ENCODE peak calls at places on chromosomes 4 and X, in nine cellular contexts. V is GM13976, X is kidney epithelial cell, E is breast epithelium, S is BJ, M is A549, J is gastrocnemius medialis, W is lung, C is WTC11. T is an unnamed sample.

GRCh38 chr4:77695769-77696168 is 90.1 kb downstream of the CXCL13 start:
- DNase-seq in V (no peak), X (peak; percentile 94), E (no peak), S (peak; percentile 73), M (peak; percentile 50), J (no peak), W (no peak), C (no peak), T (peak; percentile 38)

GRCh38 chrX:110966839-110967238 is 129.2 kb upstream of the PAK3 start:
- DNase-seq in V (no peak), X (no peak), E (no peak), S (no peak), M (no peak), J (no peak), W (no peak), C (no peak), T (no peak)

GRCh38 chrX:39813631-39814246 is 284.0 kb downstream of the BCOR start:
- DNase-seq in V (no peak), X (no peak), E (peak; percentile 87), S (no peak), M (no peak), J (peak; percentile 81), W (no peak), C (no peak), T (peak; percentile 30)

GRCh38 chr4:40613456-40613855 is 16.2 kb downstream of the RBM47 start:
- DNase-seq in V (no peak), X (no peak), E (no peak), S (no peak), M (no peak), J (no peak), W (no peak), C (no peak), T (no peak)

GRCh38 chr4:184306949-184307348 is 89.3 kb upstream of the ENPP6 start:
- DNase-seq in V (no peak), X (no peak), E (no peak), S (no peak), M (no peak), J (no peak), W (no peak), C (no peak), T (no peak)

GRCh38 chr4:163107754-163108153 is 58.9 kb downstream of the NAF1 start:
- DNase-seq in V (peak; percentile 20), X (no peak), E (no peak), S (no peak), M (no peak), J (no peak), W (no peak), C (no peak), T (no peak)

GRCh38 chr4:82899339-82899738 is 1.2 kb upstream of the THAP9 start:
- DNase-seq in V (no peak), X (no peak), E (no peak), S (no peak), M (no peak), J (no peak), W (no peak), C (no peak), T (no peak)

GRCh38 chr4:74874785-74875367 is 58.0 kb upstream of the PARM1 start:
- DNase-seq in V (peak; percentile 32), X (peak; percentile 56), E (no peak), S (peak; percentile 4), M (peak; percentile 15), J (no peak), W (peak; percentile 35), C (peak; percentile 13), T (peak; percentile 49)

GRCh38 chrX:17923546-17923945 is 62.4 kb upstream of the RAI2 start:
- DNase-seq in V (no peak), X (no peak), E (no peak), S (no peak), M (no peak), J (no peak), W (no peak), C (no peak), T (no peak)

GRCh38 chrX:68498044-68498507 is 775 bp upstream of the YIPF6 start:
- DNase-seq in V (peak; percentile 29), X (no peak), E (no peak), S (no peak), M (peak; percentile 25), J (no peak), W (no peak), C (no peak), T (no peak)

GRCh38 chrX:106404512-106404911 is 207.3 kb upstream of the RADX start:
- DNase-seq in V (no peak), X (no peak), E (no peak), S (no peak), M (no peak), J (no peak), W (no peak), C (peak; percentile 9), T (no peak)
- TF ChIP-seq CTCF in V (no peak), X (peak; percentile 23), E (no peak), S (no peak), M (no peak), J (no peak), W (no peak), C (no peak), T (no peak)

GRCh38 chrX:80876877-80877276 is 67.2 kb upstream of the BRWD3 start:
- DNase-seq in V (peak; percentile 29), X (peak; percentile 1), E (no peak), S (no peak), M (peak; percentile 5), J (no peak), W (no peak), C (no peak), T (no peak)
- TF ChIP-seq CTCF in V (no peak), X (no peak), E (peak; percentile 24), S (peak; percentile 31), M (peak; percentile 50), J (peak; percentile 27), W (no peak), C (no peak), T (peak; percentile 40)

DNA sequence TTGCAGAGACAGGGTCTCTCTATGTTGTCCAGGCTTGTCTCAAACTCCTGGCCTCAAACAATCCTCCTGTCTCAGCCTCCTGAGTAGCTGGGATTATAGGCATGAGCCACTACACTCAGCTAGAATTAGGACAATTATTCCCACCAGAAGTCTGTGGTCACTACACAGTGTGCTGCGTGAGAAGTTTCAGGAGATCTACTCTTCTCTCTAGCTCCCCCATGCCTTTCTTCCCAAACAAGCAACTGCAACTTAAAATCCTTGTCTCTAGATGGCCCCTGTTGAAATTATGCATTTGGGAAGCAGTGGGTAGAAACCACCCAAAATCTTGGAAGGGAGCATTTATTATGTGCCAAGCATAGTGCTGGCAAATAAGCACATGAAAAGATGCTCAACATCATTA is 21.1 kb upstream of the MAP7D3 start:
- DNase-seq in V (no peak), X (no peak), E (no peak), S (no peak), M (no peak), J (no peak), W (no peak), C (no peak), T (no peak)
- TF ChIP-seq CTCF in V (no peak), X (no peak), E (no peak), S (peak; percentile 16), M (peak; percentile 8), J (no peak), W (no peak), C (no peak), T (no peak)

GRCh38 chr4:13905543-13905942 is 278.0 kb upstream of the BOD1L1 start:
- DNase-seq in V (no peak), X (no peak), E (no peak), S (no peak), M (no peak), J (no peak), W (no peak), C (no peak), T (no peak)

GRCh38 chr4:13908455-13908854 is 280.9 kb upstream of the BOD1L1 start:
- DNase-seq in V (no peak), X (no peak), E (no peak), S (no peak), M (no peak), J (no peak), W (no peak), C (no peak), T (no peak)

GRCh38 chr4:13906727-13907126 is 279.2 kb upstream of the BOD1L1 start:
- DNase-seq in V (no peak), X (no peak), E (no peak), S (no peak), M (no peak), J (no peak), W (no peak), C (no peak), T (no peak)

GRCh38 chr4:13910556-13910955 is 283.0 kb upstream of the BOD1L1 start:
- DNase-seq in V (no peak), X (no peak), E (no peak), S (no peak), M (no peak), J (no peak), W (no peak), C (no peak), T (no peak)

GRCh38 chr4:13907255-13907751 is 279.8 kb upstream of the BOD1L1 start:
- DNase-seq in V (no peak), X (peak; percentile 99), E (no peak), S (peak; percentile 95), M (peak; percentile 80), J (no peak), W (no peak), C (no peak), T (peak; percentile 72)
- TF ChIP-seq CTCF in V (no peak), X (peak; percentile 40), E (no peak), S (peak; percentile 45), M (peak; percentile 57), J (no peak), W (no peak), C (no peak), T (peak; percentile 30)

DNA sequence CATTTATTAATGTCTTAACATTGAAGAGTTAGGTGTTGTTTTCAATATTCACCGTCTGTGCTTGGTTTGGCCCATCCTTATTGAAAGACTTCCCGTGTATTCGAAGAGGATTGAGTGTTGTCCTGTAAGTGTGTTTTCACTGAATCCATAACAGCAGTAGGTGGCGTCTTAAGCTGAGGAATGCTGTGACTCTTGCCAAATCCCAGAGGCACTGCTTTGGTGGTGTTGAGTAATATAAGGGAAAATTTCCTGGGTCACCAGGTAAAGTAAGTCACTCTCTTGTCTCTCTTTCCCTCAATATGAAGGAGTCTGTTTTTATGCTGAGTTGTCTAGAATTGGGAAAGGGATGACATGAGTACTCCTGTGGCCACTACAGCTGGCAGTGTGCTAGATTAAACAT is 146.8 kb upstream of the ZXDB start:
- DNase-seq in V (no peak), X (no peak), E (no peak), S (no peak), M (no peak), J (no peak), W (no peak), C (no peak), T (no peak)
- TF ChIP-seq CTCF in V (no peak), X (no peak), E (no peak), S (no peak), M (no peak), J (no peak), W (no peak), C (no peak), T (no peak)

DNA sequence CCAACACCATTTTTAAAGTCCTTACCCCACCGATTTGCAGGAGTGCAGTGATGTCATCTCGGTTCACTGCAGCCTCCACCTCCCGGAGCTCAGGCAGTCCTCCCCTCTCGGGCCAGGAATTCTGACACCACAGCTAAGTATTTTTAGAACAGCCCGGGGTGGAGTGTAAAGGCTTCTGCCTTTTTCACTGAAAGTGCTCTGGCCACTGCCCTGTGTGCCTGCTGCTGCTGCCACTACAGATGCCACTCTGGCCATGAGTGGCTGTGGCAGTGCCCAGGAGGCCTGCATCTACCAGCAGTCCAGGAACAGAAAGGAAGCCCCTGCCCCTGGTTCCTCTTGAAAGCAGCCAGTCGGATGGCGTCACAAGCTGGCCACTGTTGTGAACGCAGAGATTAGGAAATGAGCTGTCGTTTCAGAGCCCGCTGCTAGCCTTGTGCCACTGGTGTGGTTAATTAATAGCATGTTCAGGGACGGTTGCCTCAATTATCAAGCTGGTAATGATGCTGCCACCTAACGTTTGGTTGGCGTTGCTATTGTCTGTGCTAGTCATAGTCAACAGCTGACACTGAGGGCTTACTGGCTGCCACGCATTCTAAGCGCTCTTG is 23.6 kb upstream of the TBC1D14 start:
- DNase-seq in V (peak; percentile 41), X (peak; percentile 44), E (peak; percentile 47), S (no peak), M (no peak), J (peak; percentile 81), W (peak; percentile 57), C (no peak), T (no peak)
- TF ChIP-seq CTCF in V (no peak), X (peak; percentile 44), E (no peak), S (no peak), M (peak; percentile 23), J (peak; percentile 39), W (peak; percentile 15), C (no peak), T (peak; percentile 25)

T was measured in AG09319.